ENCODE peak calls at places on chromosomes 2 and 18, in nine cellular contexts. Z is left lung, Q is right cardiac atrium, G is mesendoderm, N is ovary, O is body of pancreas, U is GM23248, A is mesenchymal stem cell, C is endodermal cell. K is an unnamed sample.

GRCh38 chr2:161104054-161104553 is 56.1 kb upstream of the TANK start:
- DNase-seq in Z (no peak), Q (no peak), G (no peak), N (no peak), O (no peak), U (no peak), A (no peak), C (no peak), K (peak; percentile 71)

GRCh38 chr2:68429311-68429826 is 37.7 kb downstream of the FBXO48 start:
- DNase-seq in Z (no peak), Q (no peak), G (no peak), N (no peak), O (no peak), U (no peak), A (no peak), C (no peak), K (no peak)

GRCh38 chr2:12533337-12533736 is 183.4 kb upstream of the TRIB2 start:
- DNase-seq in Z (no peak), Q (no peak), G (peak; percentile 53), N (no peak), O (no peak), U (peak; percentile 21), A (no peak), C (no peak), K (no peak)

GRCh38 chr2:1874950-1875349 is 130.6 kb upstream of the PXDN start:
- DNase-seq in Z (no peak), Q (no peak), G (no peak), N (no peak), O (no peak), U (no peak), A (no peak), C (peak; percentile 31), K (no peak)

GRCh38 chr18:75157851-75158250 is 51.1 kb downstream of the PTGR3 start:
- DNase-seq in Z (no peak), Q (no peak), G (no peak), N (no peak), O (no peak), U (no peak), A (no peak), C (peak; percentile 30), K (no peak)

GRCh38 chr2:66443977-66444855 is 9.3 kb downstream of the MEIS1 start:
- DNase-seq in Z (no peak), Q (peak; percentile 53), G (peak; percentile 30), N (peak; percentile 36), O (peak; percentile 40), U (peak; percentile 67), A (peak; percentile 73), C (no peak), K (no peak)

GRCh38 chr2:149800624-149801220 is 213.1 kb upstream of the MMADHC start:
- DNase-seq in Z (no peak), Q (no peak), G (peak; percentile 37), N (no peak), O (no peak), U (no peak), A (peak; percentile 18), C (peak; percentile 60), K (no peak)

GRCh38 chr2:133039531-133039930 is 369.5 kb upstream of the LYPD1 start:
- DNase-seq in Z (no peak), Q (no peak), G (no peak), N (no peak), O (no peak), U (no peak), A (no peak), C (no peak), K (no peak)

GRCh38 chr18:71831039-71831438 is 713.1 kb downstream of the CBLN2 start:
- DNase-seq in Z (no peak), Q (no peak), G (no peak), N (no peak), O (peak; percentile 22), U (no peak), A (no peak), C (no peak), K (peak; percentile 25)

GRCh38 chr2:207251022-207251421 is 85.3 kb upstream of the KLF7 start:
- DNase-seq in Z (no peak), Q (no peak), G (no peak), N (no peak), O (no peak), U (peak; percentile 19), A (no peak), C (no peak), K (no peak)

GRCh38 chr2:123015186-123015585 is 1009.9 kb upstream of the CNTNAP5 start:
- DNase-seq in Z (no peak), Q (no peak), G (no peak), N (no peak), O (no peak), U (no peak), A (no peak), C (no peak), K (no peak)

GRCh38 chr18:24197412-24197811 is 58.5 kb downstream of the CABYR start:
- DNase-seq in Z (no peak), Q (no peak), G (no peak), N (no peak), O (no peak), U (no peak), A (no peak), C (no peak), K (no peak)

GRCh38 chr2:6824962-6825361 is 40.7 kb downstream of the CMPK2 start:
- DNase-seq in Z (no peak), Q (no peak), G (peak; percentile 32), N (no peak), O (no peak), U (peak; percentile 61), A (peak; percentile 87), C (no peak), K (no peak)

GRCh38 chr2:191629001-191629453 is 48.9 kb upstream of the NABP1 start:
- DNase-seq in Z (no peak), Q (no peak), G (no peak), N (no peak), O (no peak), U (no peak), A (no peak), C (no peak), K (no peak)

GRCh38 chr2:81658227-81658626 is 1353.7 kb upstream of the LRRTM1 start:
- DNase-seq in Z (no peak), Q (no peak), G (no peak), N (no peak), O (no peak), U (peak; percentile 7), A (no peak), C (no peak), K (peak; percentile 26)

DNA sequence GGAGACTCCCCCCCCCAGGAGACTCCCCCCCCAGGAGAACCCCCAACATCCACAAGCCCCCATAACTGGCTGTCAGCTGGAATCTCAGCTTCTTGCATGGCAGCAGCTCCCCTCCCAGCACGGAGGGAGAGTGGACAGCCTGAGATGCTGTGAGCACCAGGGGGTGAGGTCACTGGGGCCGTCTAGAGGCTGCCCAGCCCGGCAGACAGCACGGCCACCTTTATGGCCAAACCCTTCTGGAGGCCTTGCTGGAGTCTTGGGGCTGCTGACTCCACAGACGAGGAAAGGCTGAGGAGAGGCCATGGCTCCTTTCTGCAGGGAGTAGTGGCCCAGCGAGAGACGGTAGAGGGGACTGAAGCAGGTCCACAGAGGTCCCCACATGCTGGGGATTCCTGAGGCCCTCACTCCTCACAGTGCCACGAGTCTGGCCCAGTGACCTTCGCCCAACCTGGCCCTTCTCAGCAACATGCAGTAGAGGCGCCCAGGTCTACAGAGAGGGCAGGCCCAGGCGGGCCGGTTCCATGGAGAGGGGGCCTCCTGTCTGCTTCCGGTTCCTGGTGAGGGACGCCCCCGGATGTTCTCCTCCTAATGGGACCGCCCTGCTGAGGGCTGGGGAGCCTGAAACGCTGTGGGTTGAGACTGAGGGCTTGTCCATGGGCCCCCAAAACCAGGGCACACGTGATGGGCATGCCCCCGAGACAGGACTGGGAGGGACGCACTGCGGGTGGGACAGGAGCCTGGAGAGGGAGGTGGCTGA is 122.6 kb upstream of the CTDP1 start:
- DNase-seq in Z (peak; percentile 22), Q (no peak), G (peak; percentile 21), N (no peak), O (peak; percentile 5), U (peak; percentile 7), A (no peak), C (peak; percentile 62), K (no peak)
- H3K27me3 ChIP-seq in Z (peaks cover 7% of the 10 kb centered on the region), Q (no peaks in the 10 kb centered on the region), G (no peaks in the 10 kb centered on the region), N (no peaks in the 10 kb centered on the region), O (no peaks in the 10 kb centered on the region), U (peaks cover 5% of the 10 kb centered on the region), A (peaks cover 25% of the 10 kb centered on the region), C (no peaks in the 10 kb centered on the region), K (no peaks in the 10 kb centered on the region)

DNA sequence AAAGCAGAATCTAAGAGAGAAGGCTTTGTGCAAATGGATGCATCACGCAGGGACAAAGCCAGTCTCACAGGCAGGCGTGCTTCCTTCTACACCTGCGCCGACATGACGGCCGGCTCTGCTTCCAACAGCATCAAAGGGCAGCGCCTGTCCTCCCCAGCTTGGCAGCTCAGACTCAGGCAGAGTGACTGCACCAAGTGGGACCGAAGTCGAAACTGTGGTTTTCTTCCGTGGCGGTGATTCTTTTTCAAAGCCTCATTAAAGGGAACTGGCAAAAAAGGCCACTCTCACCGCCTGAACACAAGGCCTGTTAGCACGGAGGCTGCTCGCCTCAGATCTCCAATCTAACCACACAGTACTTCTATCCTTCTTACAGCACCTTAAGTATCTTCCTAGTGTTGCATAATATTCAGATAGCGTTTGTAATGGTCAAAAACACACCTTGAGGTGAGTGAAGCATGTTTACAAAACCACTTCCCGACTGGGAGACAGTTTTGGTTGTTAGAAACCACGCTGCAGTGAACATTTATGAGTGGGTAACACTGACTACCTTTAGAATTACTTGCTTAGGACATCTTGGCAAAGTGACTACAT is 236.4 kb downstream of the HDAC4 start:
- DNase-seq in Z (peak; percentile 43), Q (no peak), G (no peak), N (peak; percentile 11), O (peak; percentile 2), U (no peak), A (no peak), C (peak; percentile 13), K (no peak)
- H3K27ac ChIP-seq in Z (peak overlapping the region; percentile 70), Q (no peak overlapping the region), G (no peak overlapping the region), N (no peak overlapping the region), O (no peak overlapping the region), U (no peak overlapping the region), A (no peak overlapping the region), C (peak overlapping the region; percentile 32), K (no peak overlapping the region)

DNA sequence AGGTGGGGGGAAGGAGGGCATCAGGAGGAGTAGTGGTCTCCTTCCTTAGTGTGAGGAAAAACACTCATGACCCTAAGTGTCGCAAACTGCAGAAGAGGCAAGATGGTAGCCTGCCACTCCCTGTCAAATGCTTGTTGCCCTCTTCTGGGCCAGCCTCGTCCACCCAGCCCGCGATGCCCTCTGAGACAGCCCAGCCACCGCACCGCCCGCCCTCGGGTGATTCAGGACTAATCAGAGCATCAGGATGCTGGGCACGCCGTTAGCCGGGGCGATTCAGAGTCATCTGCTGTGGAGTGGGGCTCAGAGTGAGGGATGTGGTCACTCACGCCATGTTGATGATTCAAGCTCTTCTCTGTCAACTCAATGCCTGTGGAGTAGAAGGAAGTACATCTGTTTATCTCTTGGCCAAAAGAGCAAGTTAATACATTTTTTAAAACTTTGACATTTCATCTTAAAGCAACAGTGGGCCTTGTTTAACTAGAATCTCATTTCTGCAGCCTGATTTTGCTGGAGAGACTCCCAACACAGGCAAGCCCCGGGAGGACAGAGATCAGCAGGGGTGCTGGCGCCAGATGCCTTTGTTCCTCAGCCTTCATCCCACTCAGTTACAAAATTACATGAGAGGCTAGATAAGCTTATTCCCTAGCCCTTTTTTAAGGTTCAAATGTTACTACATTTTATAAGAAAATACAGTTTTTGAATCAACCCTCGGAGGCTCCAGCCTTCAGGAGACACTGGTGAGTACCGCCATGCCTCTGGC is 79.0 kb downstream of the TMEM18 start:
- DNase-seq in Z (no peak), Q (peak; percentile 38), G (no peak), N (no peak), O (no peak), U (no peak), A (no peak), C (no peak), K (no peak)
- H3K27me3 ChIP-seq in Z (no peaks in the 10 kb centered on the region), Q (no peaks in the 10 kb centered on the region), G (no peaks in the 10 kb centered on the region), N (no peaks in the 10 kb centered on the region), O (no peaks in the 10 kb centered on the region), U (no peaks in the 10 kb centered on the region), A (no peaks in the 10 kb centered on the region), C (no peaks in the 10 kb centered on the region), K (no peaks in the 10 kb centered on the region)

GRCh38 chr2:29011650-29012060 is 30.6 kb downstream of the TOGARAM2 start:
- DNase-seq in Z (peak; percentile 80), Q (peak; percentile 92), G (no peak), N (no peak), O (peak; percentile 50), U (no peak), A (no peak), C (peak; percentile 64), K (no peak)
- H3K27ac ChIP-seq in Z (peak overlapping the region; percentile 39), Q (peak overlapping the region; percentile 93), G (no peak overlapping the region), N (no peak overlapping the region), O (peak overlapping the region; percentile 15), U (no peak overlapping the region), A (no peak overlapping the region), C (no peak overlapping the region), K (no peak overlapping the region)

K was measured in foreskin keratinocyte.